ENCODE peak calls at places on chromosome 6, in eight cellular contexts. P, I, X, T, M, E, S and R are unnamed samples.

GRCh38 chr6:4644962-4645361 is 131.2 kb upstream of the CDYL start:
- DNase-seq in S (no peak), M (no peak), P (no peak), E (no peak), X (no peak), T (no peak), I (no peak), R (no peak)

GRCh38 chr6:158286413-158286812 is 25.9 kb upstream of the TULP4 start:
- DNase-seq in M (no peak), E (no peak), P (no peak), X (no peak), S (no peak), I (no peak), T (no peak), R (no peak)

GRCh38 chr6:20058912-20059311 is 153.4 kb downstream of the MBOAT1 start:
- DNase-seq in X (no peak), T (no peak), S (no peak), E (no peak), P (no peak), I (no peak), M (no peak), R (no peak)

GRCh38 chr6:41464481-41464880 is 81.7 kb upstream of the FOXP4 start:
- DNase-seq in X (no peak), E (no peak), T (no peak), P (no peak), M (no peak), S (peak; percentile 61), I (no peak), R (no peak)

GRCh38 chr6:93105017-93105416 is 314.3 kb downstream of the EPHA7 start:
- DNase-seq in I (no peak), S (no peak), X (no peak), E (no peak), T (no peak), P (no peak), M (no peak), R (no peak)

GRCh38 chr6:27575594-27576361 is 102.9 kb upstream of the ZNF184 start:
- DNase-seq in I (no peak), P (no peak), X (no peak), E (no peak), T (peak; percentile 47), M (no peak), S (peak; percentile 83), R (no peak)

GRCh38 chr6:43733471-43734293 is 36.3 kb upstream of the VEGFA start:
- DNase-seq in E (no peak), S (no peak), M (no peak), I (peak; percentile 67), X (no peak), P (peak; percentile 66), T (no peak), R (peak; percentile 33)

GRCh38 chr6:39812853-39813533 is 20.8 kb downstream of the DAAM2 start:
- DNase-seq in E (no peak), M (no peak), P (peak; percentile 8), T (no peak), I (no peak), S (peak; percentile 37), X (no peak), R (peak; percentile 52)

GRCh38 chr6:20846602-20847028 is 312.4 kb downstream of the CDKAL1 start:
- DNase-seq in P (no peak), M (no peak), S (peak; percentile 40), E (no peak), X (no peak), T (peak; percentile 28), I (no peak), R (no peak)

GRCh38 chr6:77470983-77471382 is 7.7 kb upstream of the HTR1B start:
- DNase-seq in M (no peak), S (no peak), P (no peak), X (no peak), E (no peak), I (no peak), T (no peak), R (no peak)

GRCh38 chr6:84882768-84883766 is 118.7 kb upstream of the TBX18 start:
- DNase-seq in X (no peak), I (no peak), M (no peak), E (no peak), S (peak; percentile 82), T (no peak), P (no peak), R (no peak)

GRCh38 chr6:155328539-155329459 is 14.5 kb upstream of the TFB1M start:
- DNase-seq in M (no peak), T (no peak), E (no peak), I (no peak), P (no peak), X (no peak), S (peak; percentile 28), R (no peak)

GRCh38 chr6:164827537-164827936 is 481.9 kb downstream of the C6orf118 start:
- DNase-seq in T (no peak), P (no peak), I (no peak), X (no peak), S (no peak), E (no peak), M (no peak), R (no peak)

GRCh38 chr6:112286010-112286409 is 31.6 kb upstream of the LAMA4 start:
- DNase-seq in T (no peak), X (peak; percentile 68), E (no peak), M (no peak), S (peak; percentile 44), I (peak; percentile 43), P (no peak), R (no peak)

GRCh38 chr6:87251725-87252124 is 70.7 kb upstream of the SMIM8 start:
- DNase-seq in E (no peak), I (no peak), T (no peak), X (no peak), S (no peak), M (no peak), P (no peak), R (no peak)

GRCh38 chr6:36938536-36938935 is 16.0 kb upstream of the PI16 start:
- DNase-seq in I (no peak), T (no peak), M (no peak), X (no peak), P (no peak), S (peak; percentile 87), E (no peak), R (no peak)

GRCh38 chr6:117781550-117781949 is 106.3 kb downstream of the NUS1 start:
- DNase-seq in P (no peak), T (no peak), E (no peak), M (no peak), X (no peak), S (no peak), I (no peak), R (no peak)

GRCh38 chr6:17863971-17864754 is 123.3 kb downstream of the KIF13A start:
- DNase-seq in S (peak; percentile 90), T (no peak), E (no peak), P (no peak), I (no peak), X (no peak), M (peak; percentile 66), R (no peak)

GRCh38 chr6:12293931-12294800 is 4.0 kb downstream of the EDN1 start:
- DNase-seq in M (no peak), E (no peak), X (no peak), I (no peak), P (no peak), S (no peak), T (no peak), R (no peak)

GRCh38 chr6:133380047-133380446 is 138.9 kb downstream of the EYA4 start:
- DNase-seq in I (no peak), M (no peak), X (no peak), S (no peak), T (no peak), E (no peak), P (no peak), R (no peak)

GRCh38 chr6:111858347-111858746 is 14.9 kb downstream of the FYN start:
- DNase-seq in T (no peak), P (no peak), I (no peak), M (no peak), S (no peak), X (no peak), E (no peak), R (no peak)

GRCh38 chr6:3194535-3195376 is 32.7 kb downstream of the TUBB2B start:
- DNase-seq in P (no peak), I (no peak), E (no peak), X (no peak), S (peak; percentile 59), M (no peak), T (no peak), R (no peak)

GRCh38 chr6:45432944-45433343 is 55.2 kb upstream of the SUPT3H start:
- DNase-seq in P (no peak), S (no peak), M (no peak), T (peak; percentile 25), E (no peak), I (no peak), X (no peak), R (no peak)

GRCh38 chr6:52126231-52126630 is 38.8 kb upstream of the PKHD1 start:
- DNase-seq in I (no peak), P (no peak), T (no peak), M (no peak), X (no peak), S (no peak), E (no peak), R (no peak)

GRCh38 chr6:13924146-13924948 is 405 bp upstream of the RNF182 start:
- DNase-seq in M (peak; percentile 6), P (peak; percentile 69), I (no peak), S (peak; percentile 78), E (peak; percentile 24), T (peak; percentile 34), X (peak; percentile 65), R (no peak)

GRCh38 chr6:28182255-28182654 is 40.6 kb downstream of the ZKSCAN8 start:
- DNase-seq in E (no peak), I (no peak), X (no peak), S (no peak), P (no peak), M (no peak), T (no peak), R (no peak)

GRCh38 chr6:27582928-27583725 is 110.2 kb upstream of the ZNF184 start:
- DNase-seq in T (peak; percentile 56), E (no peak), S (peak; percentile 85), I (no peak), P (no peak), M (no peak), X (no peak), R (peak; percentile 38)

GRCh38 chr6:20952605-20953004 is 418.3 kb downstream of the CDKAL1 start:
- DNase-seq in T (no peak), P (no peak), S (peak; percentile 86), E (no peak), I (no peak), M (peak; percentile 0), X (no peak), R (no peak)

GRCh38 chr6:160348209-160348551 is at the start of gene SLC22A3:
- DNase-seq in E (no peak), M (no peak), I (no peak), S (no peak), P (no peak), X (no peak), T (no peak), R (no peak)

GRCh38 chr6:102918161-102918560 is 1524.7 kb downstream of the GRIK2 start:
- DNase-seq in I (no peak), E (no peak), P (no peak), M (no peak), T (no peak), X (no peak), S (no peak), R (no peak)

GRCh38 chr6:108453601-108454157 is 107.0 kb upstream of the FOXO3 start:
- DNase-seq in E (no peak), S (peak; percentile 59), M (no peak), X (no peak), T (no peak), I (no peak), P (peak; percentile 21), R (no peak)

GRCh38 chr6:167982063-167982462 is 15.4 kb upstream of the KIF25 start:
- DNase-seq in M (no peak), T (no peak), I (no peak), S (no peak), X (no peak), P (no peak), E (no peak), R (no peak)

GRCh38 chr6:42093582-42094329 is 43.4 kb downstream of the TAF8 start:
- DNase-seq in I (no peak), X (no peak), M (no peak), T (peak; percentile 67), P (no peak), S (peak; percentile 27), E (no peak), R (no peak)